ENCODE peak calls at places on chromosomes 13 and 19, in five cellular contexts. K, A, G, P and W are unnamed samples.

GRCh38 chr19:39672473-39672872 is 16.8 kb downstream of the LGALS16 start:
- DNase-seq in K (no peak), A (no peak), G (no peak), P (no peak), W (no peak)

GRCh38 chr19:46202872-46203860 is 26.4 kb upstream of the IGFL1 start:
- DNase-seq in K (no peak), P (no peak), G (no peak), A (no peak), W (no peak)

GRCh38 chr13:44810067-44810840 is 179.0 kb downstream of the NUFIP1 start:
- DNase-seq in P (no peak), G (no peak), K (no peak), A (peak), W (no peak)

GRCh38 chr13:98175823-98176222 is 1.2 kb downstream of the RNF113B start:
- DNase-seq in K (no peak), P (no peak), G (no peak), A (no peak), W (no peak)

GRCh38 chr13:26678796-26679195 is 81.8 kb downstream of the GPR12 start:
- DNase-seq in A (no peak), P (no peak), K (no peak), G (no peak), W (no peak)

GRCh38 chr19:33797821-33798633 is 1.4 kb downstream of the KCTD15 start:
- DNase-seq in K (no peak), A (no peak), P (peak), G (no peak), W (no peak)

GRCh38 chr19:845707-846481 is 5.1 kb downstream of the PRTN3 start:
- DNase-seq in K (no peak), P (no peak), G (no peak), A (no peak), W (no peak)

GRCh38 chr19:51589511-51589910 is 18.4 kb downstream of the ZNF175 start:
- DNase-seq in A (no peak), P (no peak), K (no peak), G (no peak), W (no peak)

GRCh38 chr13:43573361-43573740 is 213.4 kb downstream of the ENOX1 start:
- DNase-seq in A (no peak), G (no peak), P (no peak), K (peak), W (no peak)

GRCh38 chr19:19459707-19460251 is 54.3 kb downstream of the GATAD2A start:
- DNase-seq in P (no peak), A (no peak), K (peak), G (peak), W (no peak)

GRCh38 chr13:79919109-79919508 is 421.8 kb downstream of the SPRY2 start:
- DNase-seq in G (no peak), K (no peak), P (no peak), A (no peak), W (no peak)

GRCh38 chr13:24097667-24098066 is 62.9 kb upstream of the SPATA13 start:
- DNase-seq in K (no peak), A (no peak), G (peak), P (no peak), W (no peak)